ENCODE peak calls at places on chromosomes 16 and 17, in five cellular contexts. F, V, S, D and E are unnamed samples.

GRCh38 chr17:17044846-17045561 is 2.7 kb downstream of the MPRIP start:
- DNase-seq in D (peak), F (peak), V (no peak), S (no peak), E (peak)

GRCh38 chr16:49592507-49593422 is 219.2 kb downstream of the C16orf78 start:
- DNase-seq in V (peak), F (peak), D (no peak), S (no peak), E (no peak)

GRCh38 chr17:48719642-48720262 is 2.6 kb downstream of the PRAC1 start:
- DNase-seq in D (no peak), V (no peak), S (no peak), F (peak), E (no peak)

GRCh38 chr16:65195998-65196397 is 74.1 kb upstream of the CDH11 start:
- DNase-seq in V (no peak), F (peak), D (peak), S (no peak), E (peak)

GRCh38 chr16:77812856-77813523 is 24.6 kb downstream of the VAT1L start:
- DNase-seq in D (no peak), S (no peak), V (no peak), F (peak), E (no peak)

GRCh38 chr16:27450836-27451341 is 48.9 kb downstream of the IL21R start:
- DNase-seq in S (peak), V (peak), F (peak), D (peak), E (no peak)

GRCh38 chr16:2429771-2430663 is 770 bp downstream of the CCNF start:
- DNase-seq in V (no peak), F (peak), S (no peak), D (no peak), E (no peak)

GRCh38 chr17:40417258-40417608 is 463 bp downstream of the TOP2A start:
- DNase-seq in S (no peak), V (no peak), F (peak), D (peak), E (peak)

GRCh38 chr17:35486920-35487727 is 38.6 kb upstream of the SLFN13 start:
- DNase-seq in F (peak), V (peak), D (peak), S (peak), E (peak)

GRCh38 chr17:32192379-32192778 is 50.1 kb downstream of the RHOT1 start:
- DNase-seq in D (peak), F (no peak), S (no peak), V (no peak), E (peak)

GRCh38 chr17:70829876-70830275 is 660.5 kb downstream of the KCNJ2 start:
- DNase-seq in S (no peak), F (no peak), V (no peak), D (no peak), E (no peak)

GRCh38 chr17:39739885-39740356 is 2.2 kb downstream of the GRB7 start:
- DNase-seq in S (no peak), D (no peak), F (no peak), V (no peak), E (no peak)

DNA sequence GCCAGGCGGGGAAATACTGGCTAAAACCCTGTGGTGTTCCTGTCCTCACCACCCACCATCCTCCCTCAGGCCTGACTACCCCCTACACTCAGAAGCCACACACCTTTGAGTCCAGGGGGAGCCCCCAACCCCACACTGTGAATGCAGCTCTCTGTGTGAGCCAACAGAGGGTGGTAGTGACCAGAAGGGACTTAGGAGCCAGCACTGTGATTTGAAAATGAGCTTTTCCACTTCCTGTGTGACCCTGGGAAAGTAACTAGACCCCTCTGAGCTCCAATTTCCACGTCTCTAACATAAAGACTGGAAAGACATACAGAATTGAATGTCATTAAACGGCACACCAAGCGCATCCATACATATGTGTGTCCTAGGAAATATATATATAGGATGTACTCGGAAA is 58.7 kb downstream of the SDK2 start:
- DNase-seq in S (no peak), D (no peak), F (no peak), V (no peak), E (no peak)
- TF ChIP-seq CTCF in S (no peak), D (no peak), F (peak), V (no peak), E (no peak)

GRCh38 chr17:81042606-81043005 is 7.7 kb downstream of the BAIAP2 start:
- DNase-seq in F (no peak), S (no peak), V (no peak), D (no peak), E (no peak)

GRCh38 chr17:81039854-81040758 is 5.2 kb downstream of the BAIAP2 start:
- DNase-seq in D (peak), F (peak), V (no peak), S (no peak), E (peak)

GRCh38 chr17:81043319-81043724 is 8.4 kb downstream of the BAIAP2 start:
- DNase-seq in S (no peak), F (no peak), D (no peak), V (no peak), E (no peak)

GRCh38 chr17:81039096-81039495 is 4.1 kb downstream of the BAIAP2 start:
- DNase-seq in S (no peak), D (no peak), F (no peak), V (no peak), E (no peak)

DNA sequence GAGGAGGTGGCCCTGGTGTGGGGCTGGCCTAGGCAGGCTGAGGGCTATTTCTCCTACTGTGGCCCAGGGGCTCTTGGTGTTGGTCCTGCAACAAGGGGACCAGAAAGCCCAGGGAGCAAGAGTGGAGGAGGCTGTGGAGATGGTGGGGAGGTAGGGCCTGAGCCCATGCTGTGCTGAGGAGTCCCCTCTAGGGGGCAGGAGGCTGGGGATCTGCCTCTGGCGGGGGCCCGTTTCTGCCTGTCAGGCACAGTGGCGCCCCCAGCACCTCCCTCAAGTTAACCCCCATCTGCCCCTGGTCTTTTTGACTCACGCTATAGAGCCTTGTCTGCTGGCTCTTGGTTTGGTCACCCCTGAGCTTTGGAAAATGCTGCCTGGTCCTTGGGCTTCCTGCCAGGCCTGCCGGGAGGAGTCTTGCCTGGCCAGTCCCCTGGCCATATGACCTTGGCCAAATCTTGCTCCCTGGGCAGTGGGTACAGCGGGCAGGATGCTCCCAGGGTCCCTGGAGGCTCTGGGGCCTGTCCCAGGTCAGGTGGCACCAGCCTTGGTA is 5.9 kb downstream of the BAIAP2 start:
- DNase-seq in D (no peak), S (no peak), V (no peak), F (no peak), E (peak)
- TF ChIP-seq CTCF in D (peak), S (no peak), V (no peak), F (peak), E (peak)

GRCh38 chr17:14311186-14311705 is 10.4 kb downstream of the HS3ST3B1 start:
- DNase-seq in F (no peak), V (no peak), D (no peak), S (no peak), E (no peak)

GRCh38 chr17:14311979-14312378 is 11.1 kb downstream of the HS3ST3B1 start:
- DNase-seq in D (no peak), F (no peak), V (no peak), S (no peak), E (no peak)

GRCh38 chr17:14310584-14310983 is 9.7 kb downstream of the HS3ST3B1 start:
- DNase-seq in D (no peak), S (no peak), V (no peak), F (no peak), E (no peak)

GRCh38 chr17:14310101-14310500 is 9.2 kb downstream of the HS3ST3B1 start:
- DNase-seq in S (no peak), F (no peak), D (no peak), V (no peak), E (no peak)

GRCh38 chr17:14312522-14312921 is 11.6 kb downstream of the HS3ST3B1 start:
- DNase-seq in S (no peak), D (no peak), F (no peak), V (no peak), E (no peak)
- TF ChIP-seq CTCF in S (no peak), D (no peak), F (no peak), V (no peak), E (no peak)

DNA sequence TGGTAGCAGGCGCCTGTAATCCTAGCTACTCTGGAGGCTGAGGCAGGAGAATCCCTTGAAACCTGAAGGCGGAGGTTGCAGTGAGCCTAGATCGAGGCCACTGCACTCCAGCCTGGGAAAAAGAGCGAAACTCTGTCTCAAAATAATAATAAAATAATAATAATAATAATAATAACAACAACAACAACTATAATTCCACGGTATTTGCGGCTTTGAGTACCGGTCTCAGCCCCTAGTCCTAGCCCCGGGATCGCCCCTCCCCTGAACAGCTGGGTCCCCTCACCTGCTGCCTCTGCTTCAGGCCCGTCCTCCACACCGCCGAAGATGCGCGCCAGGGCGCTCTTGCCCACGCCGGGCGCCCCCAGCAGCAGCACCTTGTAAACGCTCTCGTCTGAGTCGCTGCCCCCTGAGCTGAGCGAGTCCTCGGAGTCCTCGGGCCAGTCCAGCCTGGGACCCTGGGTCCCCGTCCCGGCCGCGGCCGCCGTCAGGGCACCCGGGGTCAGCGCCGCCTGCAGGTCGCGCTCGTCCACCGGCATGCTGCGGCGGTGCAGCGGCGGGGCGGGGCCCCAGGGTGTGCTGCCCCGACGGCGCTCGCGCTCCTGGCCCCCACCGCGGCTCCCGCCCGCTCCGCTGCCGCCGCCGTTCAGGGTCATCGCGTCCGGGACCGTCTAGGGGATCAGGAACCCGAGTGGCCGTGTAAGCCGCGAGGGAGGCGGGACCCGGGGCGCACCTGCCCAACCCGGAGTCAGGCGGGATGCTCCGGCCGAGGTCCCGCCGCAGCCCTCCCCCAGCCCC is 611 bp downstream of the RRAD start:
- DNase-seq in V (peak), F (no peak), D (no peak), S (peak), E (no peak)
- TF ChIP-seq CTCF in V (peak), F (peak), D (no peak), S (peak), E (peak)

GRCh38 chr17:42980766-42981397 is 517 bp downstream of the RUNDC1 start:
- DNase-seq in V (peak), S (peak), F (peak), D (peak), E (peak)
- TF ChIP-seq CTCF in V (no peak), S (peak), F (no peak), D (no peak), E (peak)

GRCh38 chr17:66290097-66290722 is 12.2 kb upstream of the PRKCA start:
- DNase-seq in D (no peak), V (no peak), F (no peak), S (no peak), E (no peak)
- TF ChIP-seq CTCF in D (peak), V (no peak), F (peak), S (no peak), E (peak)

GRCh38 chr16:53546988-53547391 is 44.0 kb upstream of the AKTIP start:
- DNase-seq in F (no peak), D (peak), V (no peak), S (no peak), E (no peak)
- TF ChIP-seq CTCF in F (no peak), D (peak), V (no peak), S (no peak), E (peak)

DNA sequence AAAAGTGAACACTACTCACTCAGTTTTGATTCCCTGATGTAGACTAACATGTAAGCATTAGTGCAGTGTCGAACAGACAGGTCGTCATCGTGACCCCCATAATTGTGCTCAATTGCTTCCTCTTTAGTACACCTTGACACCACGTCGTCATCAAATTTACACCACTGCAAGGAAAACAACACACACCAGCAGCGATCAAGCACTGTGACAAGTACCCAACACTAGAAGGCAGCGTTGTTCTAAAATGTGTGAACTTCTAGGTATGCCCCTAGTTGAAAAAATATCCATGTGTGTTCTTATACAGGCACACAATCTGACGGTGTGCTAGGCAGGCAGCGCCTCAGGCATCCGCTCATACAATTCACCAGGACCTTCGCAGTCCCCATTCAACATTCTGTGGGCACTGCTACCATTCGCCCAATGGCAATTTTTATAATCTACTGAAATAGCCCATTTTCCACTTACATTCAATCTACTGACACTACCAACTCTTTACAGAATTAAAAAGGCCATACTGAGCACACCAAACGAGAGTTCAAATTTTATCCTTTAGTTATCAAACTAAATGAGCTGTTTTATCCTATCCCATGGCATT is 23.1 kb downstream of the LITAFD start:
- DNase-seq in V (no peak), S (no peak), D (peak), F (peak), E (peak)
- TF ChIP-seq CTCF in V (peak), S (no peak), D (peak), F (peak), E (peak)